ENCODE peak calls at places on chromosomes 13 and 19, in four cellular contexts. One of them, this sample, is unnamed.

GRCh38 chr19:39398297-39398864 is 7.2 kb downstream of the MED29 start:
- DNase-seq in Peyer's patch: no peak
- DNase-seq in breast epithelium: no peak
- DNase-seq in bronchial epithelial cell: peak
- DNase-seq in this sample: no peak

GRCh38 chr19:18433735-18434398 is 4.1 kb downstream of the ISYNA1 start:
- DNase-seq in Peyer's patch: no peak
- DNase-seq in bronchial epithelial cell: no peak
- DNase-seq in breast epithelium: no peak
- DNase-seq in this sample: no peak

GRCh38 chr13:46726347-46726746 is 70.6 kb downstream of the ESD start:
- DNase-seq in Peyer's patch: no peak
- DNase-seq in breast epithelium: no peak
- DNase-seq in bronchial epithelial cell: no peak
- DNase-seq in this sample: no peak

GRCh38 chr13:113350938-113351335 is 13.0 kb downstream of the GRTP1 start:
- DNase-seq in breast epithelium: no peak
- DNase-seq in bronchial epithelial cell: no peak
- DNase-seq in Peyer's patch: no peak
- DNase-seq in this sample: no peak

GRCh38 chr19:40445945-40446784 is 2.0 kb upstream of the SERTAD3 start:
- DNase-seq in Peyer's patch: no peak
- DNase-seq in bronchial epithelial cell: peak
- DNase-seq in breast epithelium: peak
- DNase-seq in this sample: peak

GRCh38 chr13:37059136-37059847 is at the start of gene SUPT20H:
- DNase-seq in breast epithelium: peak
- DNase-seq in Peyer's patch: peak
- DNase-seq in bronchial epithelial cell: peak
- DNase-seq in this sample: peak

GRCh38 chr13:107518292-107518691 is 697.0 kb downstream of the LIG4 start:
- DNase-seq in bronchial epithelial cell: no peak
- DNase-seq in Peyer's patch: no peak
- DNase-seq in breast epithelium: no peak
- DNase-seq in this sample: peak

GRCh38 chr13:39037410-39037879 is 444 bp downstream of the PROSER1 start:
- DNase-seq in Peyer's patch: no peak
- DNase-seq in bronchial epithelial cell: no peak
- DNase-seq in breast epithelium: no peak
- DNase-seq in this sample: no peak

GRCh38 chr13:72692884-72693514 is 34.4 kb downstream of the MZT1 start:
- DNase-seq in bronchial epithelial cell: no peak
- DNase-seq in breast epithelium: no peak
- DNase-seq in Peyer's patch: no peak
- DNase-seq in this sample: no peak

GRCh38 chr13:51034906-51035305 is 76.2 kb downstream of the C13orf42 start:
- DNase-seq in breast epithelium: no peak
- DNase-seq in bronchial epithelial cell: peak
- DNase-seq in Peyer's patch: no peak
- DNase-seq in this sample: peak

GRCh38 chr13:88068316-88068715 is 397.1 kb downstream of the SLITRK5 start:
- DNase-seq in bronchial epithelial cell: no peak
- DNase-seq in breast epithelium: no peak
- DNase-seq in Peyer's patch: no peak
- DNase-seq in this sample: no peak

GRCh38 chr13:112999414-113000177 is 30.6 kb downstream of the MCF2L start:
- DNase-seq in Peyer's patch: no peak
- DNase-seq in bronchial epithelial cell: no peak
- DNase-seq in breast epithelium: no peak
- DNase-seq in this sample: no peak

GRCh38 chr19:49800771-49801170 is 12.3 kb downstream of the FUZ start:
- DNase-seq in bronchial epithelial cell: no peak
- DNase-seq in Peyer's patch: no peak
- DNase-seq in breast epithelium: no peak
- DNase-seq in this sample: no peak

GRCh38 chr13:99425485-99426341 is 75.6 kb upstream of the TM9SF2 start:
- DNase-seq in breast epithelium: no peak
- DNase-seq in Peyer's patch: peak
- DNase-seq in bronchial epithelial cell: no peak
- DNase-seq in this sample: no peak

GRCh38 chr19:39052846-39053245 is 20.5 kb upstream of the FBXO27 start:
- DNase-seq in Peyer's patch: no peak
- DNase-seq in breast epithelium: no peak
- DNase-seq in bronchial epithelial cell: no peak
- DNase-seq in this sample: no peak

GRCh38 chr19:18776288-18776594 is 14.9 kb downstream of the COMP start:
- DNase-seq in breast epithelium: no peak
- DNase-seq in bronchial epithelial cell: peak
- DNase-seq in Peyer's patch: no peak
- DNase-seq in this sample: no peak

GRCh38 chr13:109215377-109215776 is 571.0 kb downstream of the IRS2 start:
- DNase-seq in breast epithelium: no peak
- DNase-seq in bronchial epithelial cell: no peak
- DNase-seq in Peyer's patch: no peak
- DNase-seq in this sample: no peak

GRCh38 chr13:36919833-36920611 is at the start of gene SMAD9:
- DNase-seq in bronchial epithelial cell: peak
- DNase-seq in Peyer's patch: no peak
- DNase-seq in breast epithelium: peak
- DNase-seq in this sample: no peak

GRCh38 chr19:54436031-54436523 is 12.9 kb upstream of the LENG8 start:
- DNase-seq in bronchial epithelial cell: no peak
- DNase-seq in Peyer's patch: no peak
- DNase-seq in breast epithelium: no peak
- DNase-seq in this sample: no peak

GRCh38 chr19:55526216-55527196 is 10.4 kb downstream of the SBK2 start:
- DNase-seq in breast epithelium: peak
- DNase-seq in bronchial epithelial cell: peak
- DNase-seq in Peyer's patch: no peak
- DNase-seq in this sample: peak

GRCh38 chr13:113317031-113317430 is 20.0 kb downstream of the LAMP1 start:
- DNase-seq in Peyer's patch: no peak
- DNase-seq in breast epithelium: no peak
- DNase-seq in bronchial epithelial cell: no peak
- DNase-seq in this sample: no peak

GRCh38 chr13:109869312-109870237 is 83.2 kb upstream of the IRS2 start:
- DNase-seq in bronchial epithelial cell: peak
- DNase-seq in Peyer's patch: no peak
- DNase-seq in breast epithelium: peak
- DNase-seq in this sample: no peak

GRCh38 chr13:66312312-66313087 is 917.6 kb downstream of the PCDH9 start:
- DNase-seq in Peyer's patch: no peak
- DNase-seq in breast epithelium: no peak
- DNase-seq in bronchial epithelial cell: no peak
- DNase-seq in this sample: peak

GRCh38 chr19:2716722-2717637 is 4.2 kb downstream of the DIRAS1 start:
- DNase-seq in Peyer's patch: no peak
- DNase-seq in breast epithelium: no peak
- DNase-seq in bronchial epithelial cell: no peak
- DNase-seq in this sample: no peak

GRCh38 chr13:33349996-33350826 is 64.7 kb upstream of the STARD13 start:
- DNase-seq in breast epithelium: peak
- DNase-seq in bronchial epithelial cell: no peak
- DNase-seq in Peyer's patch: no peak
- DNase-seq in this sample: no peak

GRCh38 chr13:72151241-72151640 is 284.2 kb upstream of the DACH1 start:
- DNase-seq in Peyer's patch: no peak
- DNase-seq in bronchial epithelial cell: peak
- DNase-seq in breast epithelium: no peak
- DNase-seq in this sample: no peak

GRCh38 chr19:1068111-1069001 is 1.4 kb downstream of the ARHGAP45 start:
- DNase-seq in bronchial epithelial cell: no peak
- DNase-seq in breast epithelium: no peak
- DNase-seq in Peyer's patch: peak
- DNase-seq in this sample: no peak

GRCh38 chr13:95481051-95481775 is 71.3 kb upstream of the CLDN10 start:
- DNase-seq in breast epithelium: no peak
- DNase-seq in bronchial epithelial cell: no peak
- DNase-seq in Peyer's patch: no peak
- DNase-seq in this sample: no peak

DNA sequence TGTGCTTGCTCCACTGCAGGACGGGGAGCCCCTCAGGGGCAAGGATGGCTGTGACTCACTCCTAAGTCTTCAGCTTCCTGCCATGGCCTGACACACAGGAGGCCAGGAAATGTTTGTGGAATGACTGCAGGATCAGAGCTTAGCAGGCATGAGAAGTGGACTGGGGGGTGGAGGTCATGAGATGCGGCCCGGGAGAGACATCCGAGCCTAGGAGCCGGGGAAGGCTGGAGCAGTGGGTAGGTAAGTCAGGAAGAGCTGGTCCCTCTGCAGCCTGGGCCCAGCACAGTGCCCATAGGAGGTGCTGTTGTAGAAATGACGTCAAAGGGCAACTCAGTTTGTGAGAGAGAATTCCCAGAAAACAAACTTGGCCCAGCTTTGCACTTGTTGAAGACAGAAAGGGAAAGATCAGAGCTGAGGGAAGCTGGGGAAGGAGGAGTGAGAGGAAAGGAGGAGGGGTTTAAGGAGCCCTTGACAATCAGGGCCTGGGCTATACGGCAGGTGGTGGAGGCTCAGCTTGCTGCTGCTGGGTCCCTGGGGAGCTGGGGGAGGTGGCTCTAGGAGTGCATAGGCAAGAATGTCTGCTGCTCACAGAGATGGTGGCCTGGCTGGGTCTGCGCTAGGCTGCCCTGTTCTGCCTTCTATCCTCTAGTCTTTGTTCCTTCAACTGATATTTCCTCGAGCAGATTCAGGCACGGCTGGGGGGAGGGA is 18.5 kb downstream of the POU2F2 start:
- DNase-seq in bronchial epithelial cell: peak
- DNase-seq in Peyer's patch: peak
- DNase-seq in breast epithelium: no peak
- DNase-seq in this sample: no peak
- TF ChIP-seq CTCF in bronchial epithelial cell: peak
- TF ChIP-seq CTCF in Peyer's patch: no peak
- TF ChIP-seq CTCF in breast epithelium: no peak
- TF ChIP-seq CTCF in this sample: no peak

GRCh38 chr19:14378890-14379289 is 2.4 kb upstream of the ADGRE5 start:
- DNase-seq in bronchial epithelial cell: no peak
- DNase-seq in Peyer's patch: no peak
- DNase-seq in breast epithelium: no peak
- DNase-seq in this sample: no peak

GRCh38 chr19:14385492-14385891 is 4.2 kb downstream of the ADGRE5 start:
- DNase-seq in bronchial epithelial cell: no peak
- DNase-seq in breast epithelium: no peak
- DNase-seq in Peyer's patch: no peak
- DNase-seq in this sample: no peak

GRCh38 chr19:14381689-14382474 is 638 bp downstream of the ADGRE5 start:
- DNase-seq in bronchial epithelial cell: peak
- DNase-seq in breast epithelium: no peak
- DNase-seq in Peyer's patch: peak
- DNase-seq in this sample: no peak

GRCh38 chr19:14383556-14383897 is 2.3 kb downstream of the ADGRE5 start:
- DNase-seq in bronchial epithelial cell: no peak
- DNase-seq in Peyer's patch: no peak
- DNase-seq in breast epithelium: no peak
- DNase-seq in this sample: no peak

DNA sequence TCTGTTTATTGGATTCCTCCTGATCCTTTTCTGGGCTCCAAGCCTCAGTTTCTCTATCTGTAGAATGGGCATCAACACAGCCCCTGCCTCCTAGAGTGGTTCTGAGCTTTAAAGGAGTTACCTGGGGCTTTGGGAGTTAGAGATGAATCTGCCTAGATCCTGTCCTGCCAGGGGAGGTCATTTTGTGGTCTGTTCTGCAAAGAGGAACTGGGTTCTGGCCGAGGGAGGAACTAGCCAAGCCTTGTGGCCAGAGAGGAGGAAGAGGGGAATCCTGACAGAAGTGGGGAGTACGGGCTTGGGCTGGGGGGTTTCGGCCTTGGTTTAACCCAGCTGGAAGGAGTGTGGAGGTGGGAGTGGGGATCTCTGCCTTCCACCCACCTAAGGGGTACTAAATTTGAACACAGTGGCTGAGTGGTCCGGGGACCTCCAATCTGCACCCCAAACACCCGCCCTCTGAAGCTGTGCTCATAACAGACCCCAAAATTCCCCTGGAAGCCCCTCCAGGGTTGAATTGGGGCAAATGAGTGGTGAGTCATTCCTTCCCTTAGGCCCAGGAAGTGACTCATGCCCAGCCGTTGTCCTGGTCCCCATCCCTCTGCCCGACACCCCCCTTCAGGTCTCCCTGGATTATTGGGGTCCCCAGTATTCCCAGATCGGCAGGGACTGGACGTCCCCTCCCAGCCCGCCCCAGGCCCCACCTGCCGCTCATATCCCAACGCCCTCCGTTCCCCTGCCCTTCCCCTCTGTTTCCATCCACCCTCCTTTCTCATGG is 2.8 kb downstream of the ADGRE5 start:
- DNase-seq in Peyer's patch: peak
- DNase-seq in breast epithelium: no peak
- DNase-seq in bronchial epithelial cell: peak
- DNase-seq in this sample: no peak
- H3K4me3 ChIP-seq in Peyer's patch: peak
- H3K4me3 ChIP-seq in breast epithelium: peak
- H3K4me3 ChIP-seq in bronchial epithelial cell: no peak
- H3K4me3 ChIP-seq in this sample: no peak

DNA sequence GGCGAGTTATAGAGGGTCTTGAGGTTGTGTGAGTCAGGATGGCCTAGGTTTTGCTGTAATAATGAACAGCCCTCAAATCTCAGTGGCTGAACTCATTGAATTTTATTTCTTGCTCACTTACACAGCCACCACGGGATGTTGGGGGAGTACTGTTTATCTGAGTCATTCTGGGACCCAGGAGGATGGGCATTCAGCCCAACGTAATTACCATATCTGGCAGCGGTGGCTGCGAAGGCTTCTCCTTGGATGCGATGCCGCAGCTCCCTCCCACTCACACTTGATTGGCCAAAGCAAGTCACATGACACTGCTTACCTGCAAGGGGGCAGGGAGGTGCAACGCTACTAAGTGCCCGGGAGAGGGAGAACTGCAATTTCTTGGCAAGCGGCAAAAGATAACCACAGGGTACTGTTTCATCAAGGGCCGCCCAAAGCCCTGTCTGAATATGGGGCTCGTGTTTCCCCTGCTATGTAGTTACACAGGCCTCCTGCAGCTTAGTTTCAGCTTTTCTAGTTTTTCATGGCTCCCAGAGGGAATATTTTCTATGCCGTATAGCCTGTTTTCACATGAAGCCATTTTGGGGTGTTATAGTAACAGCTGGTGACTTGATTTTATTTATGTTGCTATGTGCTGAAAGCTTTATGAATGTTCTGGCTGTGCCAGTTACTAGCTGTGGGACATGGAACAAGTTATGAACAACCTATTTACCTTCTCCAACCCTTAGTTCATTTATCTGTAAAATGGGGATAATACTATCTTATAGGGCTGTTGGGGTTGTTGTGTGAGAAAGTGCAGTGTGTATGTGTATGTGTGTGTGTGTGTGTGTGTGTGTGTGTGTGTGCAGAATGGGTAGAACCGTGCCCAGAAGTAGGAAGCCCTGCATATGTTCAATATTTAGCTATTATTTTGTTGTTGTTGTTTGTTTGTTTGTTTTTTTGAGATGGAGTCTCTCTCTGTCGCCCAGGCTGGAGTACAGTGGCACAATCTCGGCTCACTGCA is 20.1 kb downstream of the ZSWIM9 start:
- DNase-seq in breast epithelium: no peak
- DNase-seq in bronchial epithelial cell: peak
- DNase-seq in Peyer's patch: peak
- DNase-seq in this sample: no peak
- TF ChIP-seq CTCF in breast epithelium: no peak
- TF ChIP-seq CTCF in bronchial epithelial cell: peak
- TF ChIP-seq CTCF in Peyer's patch: no peak
- TF ChIP-seq CTCF in this sample: no peak

GRCh38 chr19:4575267-4575793 is 15.8 kb upstream of the SEMA6B start:
- DNase-seq in breast epithelium: no peak
- DNase-seq in bronchial epithelial cell: peak
- DNase-seq in Peyer's patch: no peak
- DNase-seq in this sample: no peak
- H3K4me3 ChIP-seq in breast epithelium: no peak
- H3K4me3 ChIP-seq in bronchial epithelial cell: no peak
- H3K4me3 ChIP-seq in Peyer's patch: no peak
- H3K4me3 ChIP-seq in this sample: no peak